ENCODE peak calls at places on chromosome 5, in five cellular contexts. E is GM10248, H is neural progenitor cell, P is ovary, A is HL-60. J is an unnamed sample.

GRCh38 chr5:33894566-33894965 is 2.8 kb upstream of the ADAMTS12 start:
- DNase-seq in E (no peak), A (no peak), H (no peak), P (no peak), J (no peak)

GRCh38 chr5:159303286-159303685 is 27.0 kb downstream of the IL12B start:
- DNase-seq in A (no peak), E (no peak), H (no peak), P (no peak), J (no peak)

GRCh38 chr5:72167790-72168189 is 60.5 kb downstream of the MAP1B start:
- DNase-seq in H (no peak), E (no peak), P (peak; percentile 34), A (no peak), J (no peak)

GRCh38 chr5:74934949-74935751 is 69.0 kb upstream of the FAM169A start:
- DNase-seq in E (no peak), H (peak; percentile 64), A (no peak), P (no peak), J (no peak)

GRCh38 chr5:107367919-107368318 is 302.8 kb downstream of the EFNA5 start:
- DNase-seq in E (no peak), P (no peak), A (no peak), H (peak; percentile 73), J (no peak)

GRCh38 chr5:134227259-134227658 is 1.4 kb upstream of the PPP2CA start:
- DNase-seq in P (peak; percentile 37), E (no peak), A (no peak), H (peak; percentile 71), J (no peak)

GRCh38 chr5:138952962-138953361 is 77.8 kb upstream of the LRRTM2 start:
- DNase-seq in P (no peak), E (no peak), H (no peak), A (no peak), J (no peak)

GRCh38 chr5:100791376-100791775 is 111.7 kb downstream of the ST8SIA4 start:
- DNase-seq in H (no peak), P (no peak), A (no peak), E (no peak), J (no peak)

GRCh38 chr5:163731256-163731655 is 225.8 kb downstream of the MAT2B start:
- DNase-seq in H (no peak), E (no peak), A (no peak), P (no peak), J (no peak)

GRCh38 chr5:113451797-113452196 is 17.0 kb upstream of the TSSK1B start:
- DNase-seq in H (no peak), A (no peak), P (no peak), E (no peak), J (no peak)

GRCh38 chr5:178180141-178180863 is 6.9 kb downstream of the GMCL2 start:
- DNase-seq in E (no peak), P (no peak), H (peak; percentile 35), A (no peak), J (no peak)

GRCh38 chr5:10701567-10702039 is 59.4 kb downstream of the DAP start:
- DNase-seq in A (peak; percentile 22), P (no peak), H (peak; percentile 50), E (no peak), J (no peak)

GRCh38 chr5:140672455-140673186 is 755 bp downstream of the DND1 start:
- DNase-seq in E (no peak), A (peak; percentile 50), P (peak; percentile 59), H (peak; percentile 43), J (peak; percentile 64)

GRCh38 chr5:14465776-14466175 is 115.8 kb upstream of the OTULINL start:
- DNase-seq in E (no peak), H (no peak), A (no peak), P (no peak), J (no peak)

GRCh38 chr5:82396396-82396795 is 118.2 kb upstream of the RPS23 start:
- DNase-seq in H (no peak), A (no peak), P (no peak), E (no peak), J (no peak)

GRCh38 chr5:73747696-73748380 is 121.8 kb downstream of the ARHGEF28 start:
- DNase-seq in A (no peak), H (no peak), P (no peak), E (no peak), J (no peak)

DNA sequence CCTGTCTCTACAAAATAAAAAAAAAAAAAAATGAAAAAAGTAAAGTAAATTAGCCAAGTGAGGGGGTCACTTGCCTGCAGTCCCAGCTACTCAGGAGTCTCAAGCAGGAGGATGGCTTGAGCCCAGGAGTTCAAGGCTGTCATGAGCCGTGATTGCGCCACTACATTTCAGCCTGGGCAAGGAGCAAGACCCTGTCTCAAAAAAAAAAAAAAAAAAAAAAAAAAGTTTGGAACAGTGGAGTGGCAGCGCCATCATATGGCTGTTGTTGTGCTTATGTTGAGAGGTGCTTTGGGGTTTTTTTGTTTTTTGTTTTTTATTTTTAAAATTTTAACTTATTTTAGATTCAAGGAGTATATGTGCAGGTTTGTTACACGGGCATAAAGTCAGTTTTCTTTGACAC is 3.6 kb downstream of the BRIX1 start:
- DNase-seq in A (no peak), P (no peak), E (no peak), H (no peak), J (no peak)
- TF ChIP-seq CTCF in A (no peak), P (no peak), E (no peak), H (peak; percentile 28), J (no peak)

DNA sequence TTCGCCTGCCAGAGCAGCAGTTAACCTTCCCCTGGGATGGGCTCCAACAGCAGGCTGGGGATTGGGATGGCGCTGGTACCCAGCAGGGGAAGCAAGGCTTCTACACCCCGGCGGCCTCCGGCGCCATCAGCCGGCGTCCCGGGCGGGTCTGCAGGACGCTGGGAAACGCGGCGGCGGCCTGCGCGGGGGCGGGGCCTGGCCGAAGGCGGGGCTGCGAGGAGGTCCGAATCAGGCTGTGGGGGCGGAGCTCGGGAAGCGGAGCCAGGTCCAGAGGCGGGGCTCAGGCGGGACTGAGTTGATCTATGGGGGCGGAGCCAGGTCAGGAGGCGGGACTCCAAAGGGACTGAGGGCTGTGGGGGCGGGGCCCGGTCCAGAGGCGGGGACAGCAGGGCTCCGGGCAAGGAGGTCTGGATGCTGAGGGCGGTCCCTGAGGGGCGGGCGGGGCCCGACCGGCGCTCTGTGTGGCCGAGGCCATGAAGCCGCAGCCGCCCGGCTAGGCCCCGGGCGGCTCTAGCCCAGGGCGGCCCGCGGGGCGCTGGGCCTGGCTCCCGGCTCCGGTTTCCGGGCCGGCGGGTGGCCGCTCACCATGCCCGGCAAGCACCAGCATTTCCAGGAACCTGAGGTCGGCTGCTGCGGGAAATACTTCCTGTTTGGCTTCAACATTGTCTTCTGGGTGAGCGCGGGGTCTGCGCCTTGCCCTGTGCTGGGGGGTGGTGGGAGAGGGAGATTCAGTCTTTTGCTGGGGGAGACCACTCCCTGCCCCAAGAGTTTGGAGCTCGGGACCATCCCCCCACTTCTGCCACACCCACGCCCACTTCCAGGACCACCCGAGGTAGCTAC is at the start of gene TSPAN17:
- DNase-seq in E (peak; percentile 100), H (peak; percentile 100), A (peak; percentile 98), P (peak; percentile 100), J (peak; percentile 100)
- TF ChIP-seq CTCF in E (peak; percentile 50), H (peak; percentile 38), A (no peak), P (no peak), J (peak; percentile 27)

GRCh38 chr5:116296335-116297072 is 211.7 kb downstream of the COMMD10 start:
- DNase-seq in H (no peak), E (no peak), A (no peak), P (no peak), J (no peak)
- TF ChIP-seq CTCF in H (no peak), E (no peak), A (no peak), P (no peak), J (no peak)

GRCh38 chr5:6823996-6824395 is 110.8 kb downstream of the TENT4A start:
- DNase-seq in H (no peak), P (no peak), E (no peak), A (no peak), J (no peak)

GRCh38 chr5:6825678-6826244 is 112.5 kb downstream of the TENT4A start:
- DNase-seq in H (no peak), E (no peak), P (no peak), A (no peak), J (no peak)

GRCh38 chr5:6822068-6822467 is 108.8 kb downstream of the TENT4A start:
- DNase-seq in A (no peak), E (no peak), P (no peak), H (no peak), J (no peak)

GRCh38 chr5:6820851-6821479 is 107.7 kb downstream of the TENT4A start:
- DNase-seq in E (peak; percentile 59), A (peak; percentile 50), H (peak; percentile 75), P (no peak), J (no peak)

DNA sequence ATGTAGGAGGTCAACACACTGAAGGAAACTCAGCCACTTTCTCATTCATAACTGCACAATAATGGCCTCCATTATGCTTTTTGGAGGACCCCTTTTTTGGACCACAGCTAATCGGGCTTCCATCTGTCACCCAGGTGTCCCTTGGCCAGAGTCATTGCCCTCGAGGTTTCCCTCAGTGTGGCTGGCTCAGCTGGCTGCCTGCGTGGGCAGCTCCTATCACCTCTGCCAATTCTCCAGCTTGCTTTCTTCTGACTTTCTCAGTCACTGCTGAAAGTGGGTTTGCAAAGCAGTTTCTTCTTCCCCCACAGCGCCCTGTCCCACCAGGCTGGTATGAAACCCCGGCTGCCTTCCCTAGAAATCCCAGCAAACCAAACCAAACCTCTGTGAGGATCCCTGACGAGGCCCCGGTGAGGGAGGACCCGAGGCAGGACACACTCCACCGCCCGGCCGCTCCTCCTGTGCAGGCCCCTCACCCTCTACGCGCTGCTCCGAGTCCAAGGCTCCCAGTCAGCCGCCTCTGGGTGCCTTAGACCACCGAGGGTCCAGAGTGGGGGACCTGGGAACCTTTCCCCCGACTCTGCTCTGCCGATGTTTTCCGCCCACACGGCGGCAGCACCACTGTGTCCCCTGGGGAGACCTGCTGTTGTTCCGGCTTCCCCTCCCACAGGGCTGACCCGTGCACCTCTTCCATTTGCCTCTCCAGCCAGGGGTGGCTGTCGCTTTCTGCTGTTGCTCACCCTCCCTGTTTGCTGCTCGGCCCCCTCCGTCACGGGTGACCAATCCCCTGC is 109.5 kb downstream of the TENT4A start:
- DNase-seq in E (no peak), H (no peak), P (no peak), A (no peak), J (no peak)
- TF ChIP-seq CTCF in E (no peak), H (no peak), P (no peak), A (no peak), J (no peak)

GRCh38 chr5:58984009-58984525 is 401.2 kb downstream of the RAB3C start:
- DNase-seq in E (no peak), H (no peak), P (no peak), A (no peak), J (no peak)

GRCh38 chr5:58985759-58986158 is 402.9 kb downstream of the RAB3C start:
- DNase-seq in A (no peak), H (no peak), P (no peak), E (no peak), J (no peak)

GRCh38 chr5:58985311-58985710 is 402.4 kb downstream of the RAB3C start:
- DNase-seq in P (no peak), H (peak; percentile 33), A (no peak), E (no peak), J (no peak)

GRCh38 chr5:58987193-58987592 is 404.3 kb downstream of the RAB3C start:
- DNase-seq in E (no peak), A (no peak), P (no peak), H (no peak), J (no peak)

DNA sequence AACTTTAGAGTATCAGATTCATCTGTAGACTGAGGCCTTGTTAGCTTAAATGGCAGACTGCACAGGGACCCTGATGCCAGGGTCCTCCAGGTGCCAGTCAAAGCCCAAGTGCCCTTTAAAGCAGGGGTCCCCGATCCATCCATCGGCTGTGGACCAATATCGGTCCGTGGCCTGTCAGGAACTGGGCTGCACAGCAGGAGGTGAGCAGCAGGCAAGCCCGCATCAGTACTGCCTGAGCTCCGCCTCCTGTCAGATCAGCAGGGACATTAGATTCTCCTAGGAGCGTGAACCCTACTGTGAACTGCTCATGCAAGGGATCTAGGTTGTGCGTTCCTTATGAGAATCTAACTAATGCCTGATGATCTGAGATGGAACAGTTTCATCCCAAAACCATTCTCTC is 403.4 kb downstream of the RAB3C start:
- DNase-seq in P (no peak), E (no peak), H (no peak), A (no peak), J (no peak)
- TF ChIP-seq CTCF in P (no peak), E (no peak), H (no peak), A (no peak), J (no peak)

J was measured in lower lobe of right lung.